ENCODE peak calls at places on chromosomes 2 and 18, in seven cellular contexts. W is pancreas, X is A549, L is right lobe of liver, P is left lung, S is ovary, R is stomach. N is an unnamed sample.

GRCh38 chr18:59725177-59725576 is 28.0 kb upstream of the CCBE1 start:
- DNase-seq in W (no peak), L (no peak), X (no peak), R (no peak), P (no peak), S (no peak), N (no peak)

GRCh38 chr2:188381614-188382013 is 89.9 kb downstream of the GULP1 start:
- DNase-seq in X (peak), R (no peak), S (no peak), P (no peak), W (no peak), L (no peak), N (peak)

GRCh38 chr2:169584005-169584877 is at the start of gene PPIG:
- DNase-seq in L (peak), X (peak), W (peak), R (peak), P (peak), S (peak), N (peak)

GRCh38 chr2:79627237-79627636 is 114.4 kb downstream of the CTNNA2 start:
- DNase-seq in P (no peak), R (no peak), X (no peak), W (no peak), L (no peak), S (no peak), N (no peak)

GRCh38 chr2:88159955-88160415 is 10.2 kb upstream of the THNSL2 start:
- DNase-seq in P (no peak), W (peak), L (peak), R (peak), X (peak), S (no peak), N (peak)

GRCh38 chr18:67776929-67777328 is 260.4 kb upstream of the DSEL start:
- DNase-seq in W (no peak), P (no peak), X (no peak), S (no peak), L (no peak), R (no peak), N (no peak)

GRCh38 chr2:16615687-16616615 is 49.7 kb downstream of the CYRIA start:
- DNase-seq in W (no peak), P (no peak), X (no peak), L (no peak), S (no peak), R (no peak), N (no peak)

GRCh38 chr2:190119948-190120347 is 57.4 kb upstream of the MSTN start:
- DNase-seq in R (no peak), S (no peak), W (no peak), L (no peak), P (peak), X (no peak), N (no peak)

GRCh38 chr2:42196403-42197267 is 27.5 kb downstream of the EML4 start:
- DNase-seq in R (peak), S (no peak), W (peak), L (peak), X (peak), P (no peak), N (no peak)

GRCh38 chr18:12307251-12307736 is 747 bp upstream of the TUBB6 start:
- DNase-seq in W (no peak), S (peak), P (no peak), R (no peak), X (no peak), L (no peak), N (no peak)
- TF ChIP-seq CTCF in W (no peak), S (no peak), P (no peak), R (no peak), X (no peak), L (no peak), N (no peak)

GRCh38 chr18:48945953-48946217 is 4.9 kb downstream of the SMAD7 start:
- DNase-seq in X (no peak), S (no peak), R (no peak), P (no peak), L (no peak), W (no peak), N (no peak)

GRCh38 chr18:48948112-48949050 is 2.4 kb downstream of the SMAD7 start:
- DNase-seq in R (peak), X (no peak), L (peak), S (peak), P (peak), W (peak), N (peak)

GRCh38 chr18:48946329-48946835 is 4.4 kb downstream of the SMAD7 start:
- DNase-seq in X (no peak), S (no peak), W (no peak), L (no peak), P (no peak), R (peak), N (peak)

GRCh38 chr18:48947583-48947982 is 3.2 kb downstream of the SMAD7 start:
- DNase-seq in P (no peak), R (peak), X (no peak), L (peak), S (no peak), W (no peak), N (no peak)

DNA sequence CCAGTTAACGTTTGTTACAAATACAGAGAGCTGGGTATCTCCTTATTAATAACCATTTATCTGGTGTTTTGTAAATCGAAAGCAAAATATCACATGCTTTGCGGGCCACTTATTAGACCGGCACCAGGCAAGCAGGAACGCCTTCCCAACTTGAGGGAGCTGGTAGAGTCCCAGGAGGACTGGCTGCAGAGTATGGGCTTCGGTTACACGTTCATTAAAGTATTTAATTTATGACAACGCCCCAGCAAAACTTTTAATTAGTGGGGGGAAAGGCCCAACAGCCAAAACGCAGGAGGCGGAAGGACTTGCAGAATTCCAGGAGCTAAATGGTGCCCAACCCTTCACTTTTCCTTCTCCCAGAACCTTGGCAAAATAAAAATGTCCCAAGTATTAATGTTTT is 3.7 kb downstream of the SMAD7 start:
- DNase-seq in X (no peak), W (no peak), S (no peak), L (no peak), P (no peak), R (no peak), N (no peak)
- H3K4me3 ChIP-seq in X (peak), W (peak), S (peak), L (peak), P (peak), R (peak), N (peak)

GRCh38 chr18:8367217-8367988 is 241.8 kb upstream of the RAB12 start:
- DNase-seq in X (no peak), R (peak), S (peak), W (peak), L (peak), P (peak), N (no peak)
- TF ChIP-seq CTCF in X (peak), R (peak), S (peak), W (peak), L (peak), P (peak), N (no peak)

GRCh38 chr2:213016166-213016983 is 135.0 kb downstream of the IKZF2 start:
- DNase-seq in P (no peak), R (no peak), W (no peak), X (no peak), S (no peak), L (no peak), N (no peak)

GRCh38 chr2:213015387-213016165 is 135.8 kb downstream of the IKZF2 start:
- DNase-seq in R (no peak), S (no peak), L (no peak), X (no peak), P (no peak), W (no peak), N (no peak)

GRCh38 chr2:213016984-213017351 is 134.4 kb downstream of the IKZF2 start:
- DNase-seq in L (no peak), P (no peak), W (no peak), X (no peak), S (no peak), R (no peak), N (no peak)

GRCh38 chr2:213018340-213018901 is 133.0 kb downstream of the IKZF2 start:
- DNase-seq in R (no peak), W (no peak), P (no peak), S (no peak), X (no peak), L (no peak), N (no peak)

DNA sequence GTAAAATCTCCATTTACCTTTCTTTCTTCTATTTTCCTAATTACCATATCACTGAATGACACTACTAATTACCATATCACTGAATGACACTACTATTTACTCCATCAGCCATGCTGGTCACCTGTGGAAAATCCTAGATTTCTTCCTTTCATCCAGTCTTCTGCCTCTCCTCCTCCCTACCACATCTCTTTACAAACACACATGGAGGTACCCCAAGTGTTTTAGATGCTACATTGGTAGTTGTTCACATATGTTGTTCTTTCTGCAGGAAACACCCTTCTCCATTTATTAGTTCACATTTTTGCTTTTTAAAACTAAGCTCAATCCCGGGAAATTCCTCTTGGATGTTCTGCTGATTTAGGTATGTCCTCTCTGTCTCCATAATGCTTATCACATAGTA is 134.0 kb downstream of the IKZF2 start:
- DNase-seq in W (no peak), R (no peak), X (no peak), S (no peak), P (no peak), L (no peak), N (no peak)
- H3K4me3 ChIP-seq in W (no peak), R (no peak), X (no peak), S (no peak), P (no peak), L (no peak), N (no peak)